ENCODE peak calls at places on chromosome 15, in eight cellular contexts. Y is keratinocyte; I is H1; V is ovary; N is CD4-positive, alpha-beta T cell; D is tibial nerve; E is heart left ventricle; G is H9. K is an unnamed sample.

GRCh38 chr15:41564286-41564959 is 5.4 kb downstream of the TYRO3 start:
- DNase-seq in Y (no peak), I (no peak), V (peak; percentile 90), N (no peak), D (no peak), E (no peak), G (peak; percentile 84), K (no peak)

GRCh38 chr15:59741274-59741906 is 52.3 kb upstream of the BNIP2 start:
- DNase-seq in Y (no peak), I (no peak), V (no peak), N (no peak), D (no peak), E (no peak), G (peak; percentile 50), K (no peak)

GRCh38 chr15:80484312-80484981 is 80.3 kb downstream of the ARNT2 start:
- DNase-seq in Y (no peak), I (no peak), V (no peak), N (no peak), D (no peak), E (no peak), G (no peak), K (no peak)

GRCh38 chr15:45634442-45635190 is at the start of gene SQOR:
- DNase-seq in Y (no peak), I (no peak), V (peak; percentile 71), N (peak; percentile 51), D (peak; percentile 67), E (peak; percentile 91), G (peak; percentile 68), K (peak; percentile 60)

GRCh38 chr15:69991493-69991892 is 106.2 kb downstream of the TLE3 start:
- DNase-seq in Y (no peak), I (no peak), V (no peak), N (no peak), D (no peak), E (no peak), G (peak; percentile 38), K (no peak)

GRCh38 chr15:29570931-29571727 is 251.1 kb downstream of the TJP1 start:
- DNase-seq in Y (no peak), I (no peak), V (peak; percentile 20), N (no peak), D (no peak), E (no peak), G (peak; percentile 69), K (no peak)

GRCh38 chr15:51377038-51377761 is 35.7 kb downstream of the GLDN start:
- DNase-seq in Y (no peak), I (no peak), V (no peak), N (no peak), D (no peak), E (no peak), G (no peak), K (no peak)

GRCh38 chr15:72285927-72286516 is 13.7 kb upstream of the PARP6 start:
- DNase-seq in Y (no peak), I (peak; percentile 27), V (no peak), N (peak; percentile 36), D (no peak), E (peak; percentile 38), G (peak; percentile 72), K (no peak)

GRCh38 chr15:82231842-82232241 is 30.7 kb downstream of the EFL1 start:
- DNase-seq in Y (no peak), I (no peak), V (no peak), N (no peak), D (no peak), E (no peak), G (no peak), K (no peak)

GRCh38 chr15:99155961-99156443 is 51.1 kb downstream of the SYNM start:
- DNase-seq in Y (peak; percentile 2), I (no peak), V (no peak), N (no peak), D (no peak), E (no peak), G (no peak), K (no peak)

GRCh38 chr15:53046153-53046790 is 256.1 kb upstream of the ONECUT1 start:
- DNase-seq in Y (no peak), I (no peak), V (no peak), N (no peak), D (no peak), E (no peak), G (no peak), K (no peak)

GRCh38 chr15:88708256-88709054 is 69.6 kb downstream of the ISG20 start:
- DNase-seq in Y (no peak), I (no peak), V (no peak), N (no peak), D (no peak), E (no peak), G (no peak), K (no peak)

GRCh38 chr15:64651573-64652260 is 123.7 kb downstream of the RBPMS2 start:
- DNase-seq in Y (no peak), I (peak; percentile 10), V (no peak), N (peak; percentile 9), D (no peak), E (no peak), G (peak; percentile 45), K (no peak)

GRCh38 chr15:57382222-57382621 is 5.9 kb downstream of the CGNL1 start:
- DNase-seq in Y (no peak), I (no peak), V (no peak), N (no peak), D (no peak), E (no peak), G (no peak), K (no peak)

GRCh38 chr15:37931868-37932267 is 2.6 kb upstream of the TMCO5A start:
- DNase-seq in Y (no peak), I (no peak), V (no peak), N (no peak), D (no peak), E (no peak), G (no peak), K (no peak)

GRCh38 chr15:40192942-40193341 is 32.1 kb downstream of the BUB1B start:
- DNase-seq in Y (no peak), I (no peak), V (no peak), N (no peak), D (no peak), E (no peak), G (no peak), K (no peak)

GRCh38 chr15:65249641-65250040 is 37.0 kb downstream of the PARP16 start:
- DNase-seq in Y (no peak), I (no peak), V (no peak), N (no peak), D (no peak), E (no peak), G (no peak), K (no peak)

GRCh38 chr15:38325290-38325990 is 72.8 kb downstream of the SPRED1 start:
- DNase-seq in Y (no peak), I (no peak), V (no peak), N (no peak), D (no peak), E (no peak), G (no peak), K (no peak)

GRCh38 chr15:25238126-25238525 is 200.7 kb downstream of the UBE3A start:
- DNase-seq in Y (no peak), I (no peak), V (no peak), N (no peak), D (no peak), E (peak; percentile 13), G (no peak), K (no peak)

GRCh38 chr15:67696087-67696486 is 129.2 kb upstream of the SKOR1 start:
- DNase-seq in Y (no peak), I (no peak), V (no peak), N (no peak), D (no peak), E (no peak), G (no peak), K (no peak)

GRCh38 chr15:77282333-77282732 is 137.6 kb downstream of the PEAK1 start:
- DNase-seq in Y (no peak), I (peak; percentile 34), V (no peak), N (no peak), D (no peak), E (peak; percentile 20), G (peak; percentile 31), K (no peak)

DNA sequence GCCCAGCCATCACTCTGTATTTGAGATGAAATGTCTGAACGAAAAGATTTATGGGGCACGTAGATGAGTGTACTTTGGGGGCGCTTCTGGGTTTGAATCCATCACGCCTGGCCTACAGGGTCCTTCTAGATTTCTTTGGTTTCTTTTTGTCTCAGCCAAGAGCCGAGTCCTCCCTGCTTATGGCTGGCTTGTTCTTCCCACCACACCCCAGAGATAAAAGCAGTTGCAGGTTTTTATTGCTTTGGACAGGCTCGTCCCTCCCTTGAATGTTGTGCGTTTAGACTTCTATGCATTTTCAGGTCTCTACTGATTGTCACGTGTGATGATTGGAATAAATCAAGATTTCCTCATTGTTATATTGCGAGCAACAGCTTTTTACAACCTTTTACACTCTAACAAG is 104.8 kb upstream of the CHRNA7 start:
- DNase-seq in Y (no peak), I (no peak), V (no peak), N (no peak), D (no peak), E (no peak), G (no peak), K (no peak)
- TF ChIP-seq CTCF in Y (no peak), I (no peak), V (no peak), N (no peak), D (no peak), E (no peak), G (no peak), K (no peak)

GRCh38 chr15:78321786-78322185 is 18.4 kb upstream of the CRABP1 start:
- DNase-seq in Y (no peak), I (no peak), V (no peak), N (no peak), D (no peak), E (no peak), G (no peak), K (no peak)

GRCh38 chr15:78322243-78322642 is 17.9 kb upstream of the CRABP1 start:
- DNase-seq in Y (no peak), I (no peak), V (no peak), N (no peak), D (no peak), E (no peak), G (peak; percentile 50), K (no peak)

GRCh38 chr15:78319588-78319987 is 20.2 kb upstream of the SKIC8 start:
- DNase-seq in Y (no peak), I (no peak), V (no peak), N (no peak), D (no peak), E (no peak), G (no peak), K (no peak)

GRCh38 chr15:78321041-78321570 is 19.0 kb upstream of the CRABP1 start:
- DNase-seq in Y (no peak), I (no peak), V (no peak), N (no peak), D (no peak), E (no peak), G (no peak), K (no peak)

GRCh38 chr15:78320173-78320572 is 20.0 kb upstream of the CRABP1 start:
- DNase-seq in Y (no peak), I (no peak), V (no peak), N (no peak), D (no peak), E (no peak), G (no peak), K (no peak)
- H3K27me3 ChIP-seq in Y (no peaks in the 10 kb centered on the region), I (no peaks in the 10 kb centered on the region), V (no peaks in the 10 kb centered on the region), N (no peaks in the 10 kb centered on the region), D (no peaks in the 10 kb centered on the region), E (no peaks in the 10 kb centered on the region), G (no peaks in the 10 kb centered on the region), K (no peaks in the 10 kb centered on the region)

GRCh38 chr15:71069693-71070092 is 45.6 kb upstream of the THSD4 start:
- DNase-seq in Y (no peak), I (no peak), V (no peak), N (no peak), D (no peak), E (no peak), G (no peak), K (no peak)
- TF ChIP-seq CTCF in Y (no peak), I (no peak), V (no peak), N (no peak), D (no peak), E (no peak), G (no peak), K (no peak)

GRCh38 chr15:48084759-48085420 is 35.9 kb upstream of the SLC24A5 start:
- DNase-seq in Y (no peak), I (peak; percentile 13), V (no peak), N (no peak), D (no peak), E (no peak), G (peak; percentile 46), K (no peak)
- H3K27me3 ChIP-seq in Y (no peaks in the 10 kb centered on the region), I (no peaks in the 10 kb centered on the region), V (no peaks in the 10 kb centered on the region), N (no peaks in the 10 kb centered on the region), D (no peaks in the 10 kb centered on the region), E (no peaks in the 10 kb centered on the region), G (no peaks in the 10 kb centered on the region), K (no peaks in the 10 kb centered on the region)